ENCODE peak calls at places on chromosomes 2 and 18, in six cellular contexts. U is nephron progenitor cell, F is Peyer's patch, R is ovary, K is adrenal gland, H is heart right ventricle. M is an unnamed sample.
A peak's percentile ranks its signal among the peaks of the same experiment; 100 is the strongest.

GRCh38 chr2:68185541-68186164 is 28.0 kb downstream of the PNO1 start:
- DNase-seq in H (peak; percentile 22), K (no peak), F (peak; percentile 69), R (no peak), U (peak; percentile 69), M (no peak)

GRCh38 chr2:196959750-196960392 is 33.4 kb upstream of the PGAP1 start:
- DNase-seq in H (no peak), U (no peak), R (no peak), F (no peak), K (no peak), M (no peak)

GRCh38 chr2:128308889-128309288 is 9.8 kb downstream of the HS6ST1 start:
- DNase-seq in U (no peak), F (peak; percentile 32), R (no peak), K (no peak), H (no peak), M (no peak)

GRCh38 chr2:105856576-105856975 is 111.9 kb downstream of the NCK2 start:
- DNase-seq in K (no peak), R (no peak), U (no peak), H (no peak), F (no peak), M (no peak)

GRCh38 chr2:54370405-54371104 is 85.6 kb upstream of the SPTBN1 start:
- DNase-seq in K (no peak), F (no peak), R (no peak), H (peak; percentile 74), U (no peak), M (no peak)

GRCh38 chr2:31429759-31430438 is 15.4 kb upstream of the XDH start:
- DNase-seq in K (no peak), U (no peak), R (no peak), H (no peak), F (peak; percentile 46), M (no peak)

GRCh38 chr2:101516833-101517690 is 42.1 kb upstream of the RFX8 start:
- DNase-seq in R (no peak), F (no peak), H (no peak), K (no peak), U (no peak), M (no peak)

GRCh38 chr2:220660277-220661155 is 911.6 kb downstream of the EPHA4 start:
- DNase-seq in H (no peak), R (no peak), U (no peak), F (no peak), K (no peak), M (no peak)

GRCh38 chr2:202780514-202781021 is 91.0 kb downstream of the ICA1L start:
- DNase-seq in R (no peak), U (no peak), F (no peak), K (no peak), H (no peak), M (no peak)

GRCh38 chr2:99279969-99280695 is 20.9 kb downstream of the LYG1 start:
- DNase-seq in R (no peak), H (no peak), U (no peak), K (no peak), F (no peak), M (no peak)

GRCh38 chr2:138846216-138846821 is 66.1 kb upstream of the NXPH2 start:
- DNase-seq in K (no peak), F (no peak), U (no peak), R (no peak), H (no peak), M (no peak)

GRCh38 chr2:118348380-118349024 is 260.2 kb downstream of the INSIG2 start:
- DNase-seq in H (no peak), F (no peak), R (no peak), K (no peak), U (no peak), M (no peak)

GRCh38 chr2:198414976-198415375 is 610.6 kb downstream of the PLCL1 start:
- DNase-seq in H (no peak), R (no peak), K (no peak), F (no peak), U (no peak), M (no peak)

GRCh38 chr2:238449909-238450417 is 23.2 kb downstream of the ASB1 start:
- DNase-seq in K (peak; percentile 80), U (no peak), F (peak; percentile 69), H (peak; percentile 63), R (no peak), M (peak; percentile 60)

GRCh38 chr2:199798881-199799580 is 52.0 kb downstream of the FTCDNL1 start:
- DNase-seq in R (peak; percentile 20), H (peak; percentile 40), U (no peak), K (peak; percentile 48), F (no peak), M (no peak)

GRCh38 chr2:191839918-191840804 is 6.7 kb downstream of the CAVIN2 start:
- DNase-seq in U (no peak), R (no peak), F (no peak), K (no peak), H (no peak), M (no peak)

GRCh38 chr2:209549589-209549988 is 125.7 kb downstream of the MAP2 start:
- DNase-seq in R (no peak), H (no peak), K (no peak), U (no peak), F (no peak), M (no peak)

GRCh38 chr18:50857694-50858093 is 21.2 kb upstream of the ME2 start:
- DNase-seq in F (no peak), R (no peak), H (no peak), K (no peak), U (no peak), M (no peak)

GRCh38 chr2:58215429-58215828 is 25.7 kb downstream of the FANCL start:
- DNase-seq in U (no peak), K (peak; percentile 36), R (no peak), H (no peak), F (no peak), M (no peak)

GRCh38 chr18:38790303-38790702 is 1224.7 kb upstream of the CELF4 start:
- DNase-seq in R (no peak), U (no peak), H (no peak), F (no peak), K (no peak), M (no peak)

GRCh38 chr2:12702661-12703121 is 14.0 kb upstream of the TRIB2 start:
- DNase-seq in F (no peak), H (peak; percentile 34), R (no peak), K (no peak), U (no peak), M (no peak)

GRCh38 chr18:26002375-26002774 is 88.0 kb downstream of the SS18 start:
- DNase-seq in U (no peak), K (no peak), F (no peak), H (no peak), R (no peak), M (no peak)

GRCh38 chr2:56207760-56208159 is 24.0 kb downstream of the CCDC85A start:
- DNase-seq in K (no peak), U (no peak), R (no peak), F (no peak), H (no peak), M (no peak)

GRCh38 chr2:120684225-120684624 is 51.4 kb upstream of the GLI2 start:
- DNase-seq in U (no peak), F (no peak), R (no peak), K (no peak), H (no peak), M (no peak)

GRCh38 chr18:9629709-9630108 is 15.3 kb upstream of the PPP4R1 start:
- DNase-seq in R (no peak), H (no peak), U (no peak), K (no peak), F (no peak), M (no peak)

GRCh38 chr18:79454034-79454735 is 58.5 kb downstream of the NFATC1 start:
- DNase-seq in F (no peak), H (peak; percentile 36), U (no peak), R (no peak), K (no peak), M (no peak)

GRCh38 chr2:108573070-108573469 is 38.8 kb downstream of the LIMS1 start:
- DNase-seq in F (no peak), R (no peak), U (no peak), H (no peak), K (no peak), M (no peak)

GRCh38 chr18:22846697-22847096 is 86.4 kb upstream of the RBBP8 start:
- DNase-seq in R (no peak), H (no peak), K (no peak), F (no peak), U (no peak), M (no peak)

GRCh38 chr2:36455011-36455410 is 99.4 kb downstream of the CRIM1 start:
- DNase-seq in U (no peak), F (no peak), H (no peak), K (no peak), R (no peak), M (no peak)

GRCh38 chr18:53451902-53452301 is 772.6 kb downstream of the MBD2 start:
- DNase-seq in U (no peak), F (no peak), H (no peak), K (no peak), R (no peak), M (no peak)

GRCh38 chr18:56493531-56493930 is 144.9 kb downstream of the TXNL1 start:
- DNase-seq in K (no peak), H (no peak), U (no peak), F (no peak), R (no peak), M (no peak)

GRCh38 chr2:24203029-24203786 is 28.4 kb downstream of the FAM228A start:
- DNase-seq in K (no peak), R (no peak), H (no peak), F (no peak), U (no peak), M (no peak)

GRCh38 chr18:74902170-74902465 is 304.4 kb downstream of the ZNF407 start:
- DNase-seq in F (no peak), K (no peak), H (no peak), R (no peak), U (peak; percentile 15), M (no peak)

DNA sequence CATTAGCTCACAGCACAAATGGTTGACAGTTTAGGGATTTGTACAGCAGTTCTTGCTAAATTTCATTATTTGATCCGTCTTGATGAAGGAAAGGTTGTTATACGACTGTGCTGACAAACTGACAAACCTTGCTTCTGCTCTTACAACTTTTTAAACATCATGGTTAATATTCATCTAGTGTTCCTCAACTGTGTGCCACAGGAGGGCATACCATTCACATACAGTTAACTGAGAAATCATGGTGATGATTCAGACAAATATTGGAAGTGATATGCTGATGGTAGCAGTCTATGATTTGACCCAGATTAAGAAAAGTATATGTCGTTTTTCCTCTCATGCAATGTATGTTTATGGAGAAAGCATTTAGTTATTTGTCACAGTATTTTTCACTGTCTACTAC is 129.8 kb upstream of the FSIP2 start:
- DNase-seq in H (no peak), R (no peak), U (no peak), K (no peak), F (no peak), M (no peak)
- TF ChIP-seq CTCF in H (no peak), R (no peak), U (no peak), K (no peak), F (no peak), M (peak; percentile 32)

GRCh38 chr2:179580378-179581146 is 280.9 kb downstream of the ZNF385B start:
- DNase-seq in H (peak; percentile 34), K (no peak), R (no peak), F (no peak), U (no peak), M (no peak)
- TF ChIP-seq CTCF in H (peak; percentile 11), K (no peak), R (no peak), F (no peak), U (no peak), M (peak; percentile 19)

GRCh38 chr18:2471523-2471922 is 99.8 kb downstream of the METTL4 start:
- DNase-seq in R (no peak), H (no peak), K (no peak), F (no peak), U (no peak), M (no peak)
- TF ChIP-seq CTCF in R (no peak), H (no peak), K (no peak), F (no peak), U (no peak), M (no peak)

GRCh38 chr18:10784596-10785202 is 258.9 kb downstream of the NAPG start:
- DNase-seq in K (no peak), H (no peak), R (no peak), F (no peak), U (no peak), M (no peak)
- TF ChIP-seq CTCF in K (no peak), H (no peak), R (no peak), F (no peak), U (no peak), M (no peak)

M was measured in osteocyte.